ENCODE peak calls at places on chromosome 9, in four cellular contexts. T is transverse colon, Q is foreskin fibroblast, E is ovary. M is an unnamed sample.

GRCh38 chr9:98236881-98237487 is 18.5 kb downstream of the TBC1D2 start:
- DNase-seq in T (peak; percentile 67), Q (no peak), E (no peak), M (no peak)

GRCh38 chr9:75891277-75892167 is 1.0 kb downstream of the PCSK5 start:
- DNase-seq in T (peak; percentile 55), Q (peak; percentile 67), E (peak; percentile 75), M (peak; percentile 34)

GRCh38 chr9:79559501-79560181 is 12.1 kb upstream of the TLE4 start:
- DNase-seq in T (no peak), Q (no peak), E (no peak), M (no peak)

GRCh38 chr9:78668148-78668825 is 371.4 kb downstream of the PSAT1 start:
- DNase-seq in T (no peak), Q (no peak), E (no peak), M (no peak)

GRCh38 chr9:34961574-34962480 is 3.7 kb downstream of the PHF24 start:
- DNase-seq in T (no peak), Q (peak; percentile 55), E (no peak), M (no peak)

GRCh38 chr9:132163457-132163875 is 1.6 kb downstream of the NTNG2 start:
- DNase-seq in T (no peak), Q (peak; percentile 72), E (no peak), M (no peak)

GRCh38 chr9:87578625-87579024 is 81.0 kb downstream of the DAPK1 start:
- DNase-seq in T (no peak), Q (no peak), E (no peak), M (no peak)

GRCh38 chr9:15104826-15105420 is 194.7 kb upstream of the FREM1 start:
- DNase-seq in T (no peak), Q (peak; percentile 51), E (peak; percentile 19), M (peak; percentile 32)

GRCh38 chr9:88950341-88951141 is 40.7 kb upstream of the S1PR3 start:
- DNase-seq in T (no peak), Q (peak; percentile 75), E (no peak), M (no peak)

GRCh38 chr9:96720435-96720834 is 57.5 kb downstream of the ZNF510 start:
- DNase-seq in T (no peak), Q (no peak), E (no peak), M (no peak)

GRCh38 chr9:131366745-131367401 is 27.0 kb upstream of the PRRC2B start:
- DNase-seq in T (peak; percentile 25), Q (peak; percentile 58), E (peak; percentile 48), M (no peak)

GRCh38 chr9:6667633-6668280 is 22.2 kb upstream of the GLDC start:
- DNase-seq in T (no peak), Q (peak; percentile 57), E (no peak), M (no peak)

GRCh38 chr9:30774326-30774725 is 1610.1 kb upstream of the ACO1 start:
- DNase-seq in T (no peak), Q (no peak), E (no peak), M (no peak)

GRCh38 chr9:69444021-69444420 is 119.0 kb downstream of the ENTREP1 start:
- DNase-seq in T (no peak), Q (peak; percentile 90), E (no peak), M (no peak)

GRCh38 chr9:121372563-121373400 is 2.7 kb upstream of the STOM start:
- DNase-seq in T (no peak), Q (peak; percentile 76), E (peak; percentile 55), M (no peak)

GRCh38 chr9:14205463-14205862 is 108.5 kb downstream of the NFIB start:
- DNase-seq in T (no peak), Q (peak; percentile 84), E (no peak), M (no peak)

GRCh38 chr9:134236001-134236421 is 71.6 kb upstream of the RNU6ATAC start:
- DNase-seq in T (no peak), Q (no peak), E (peak; percentile 35), M (no peak)

GRCh38 chr9:104009853-104010252 is 84.3 kb upstream of the SMC2 start:
- DNase-seq in T (no peak), Q (no peak), E (no peak), M (no peak)

GRCh38 chr9:133184971-133185370 is 21.3 kb upstream of the GBGT1 start:
- DNase-seq in T (peak; percentile 42), Q (peak; percentile 72), E (peak; percentile 75), M (peak; percentile 55)

GRCh38 chr9:15509931-15510788 is 610 bp downstream of the PSIP1 start:
- DNase-seq in T (peak; percentile 47), Q (peak; percentile 48), E (peak; percentile 48), M (peak; percentile 34)

GRCh38 chr9:124462739-124463138 is 12.5 kb downstream of the ADGRD2 start:
- DNase-seq in T (no peak), Q (no peak), E (no peak), M (no peak)

GRCh38 chr9:37949576-37949975 is 45.6 kb upstream of the SLC25A51 start:
- DNase-seq in T (no peak), Q (peak; percentile 69), E (no peak), M (no peak)

GRCh38 chr9:107906074-107906473 is 416.5 kb upstream of the KLF4 start:
- DNase-seq in T (no peak), Q (no peak), E (no peak), M (no peak)

GRCh38 chr9:92294297-92294676 is 790 bp upstream of the IARS1 start:
- DNase-seq in T (no peak), Q (peak; percentile 54), E (no peak), M (no peak)

GRCh38 chr9:77712533-77713130 is 64.5 kb upstream of the GNA14 start:
- DNase-seq in T (no peak), Q (peak; percentile 85), E (no peak), M (no peak)

GRCh38 chr9:87292449-87293191 is 205.0 kb upstream of the DAPK1 start:
- DNase-seq in T (no peak), Q (peak; percentile 44), E (no peak), M (no peak)

GRCh38 chr9:134863941-134864820 is 16.4 kb upstream of the FCN2 start:
- DNase-seq in T (no peak), Q (no peak), E (peak; percentile 30), M (no peak)

GRCh38 chr9:95010431-95010838 is 283.9 kb downstream of the AOPEP start:
- DNase-seq in T (no peak), Q (no peak), E (no peak), M (no peak)

GRCh38 chr9:129597355-129598088 is 23.4 kb downstream of the C9orf50 start:
- DNase-seq in T (peak; percentile 62), Q (peak; percentile 84), E (peak; percentile 84), M (peak; percentile 63)
- H3K4me3 ChIP-seq in T (peak overlapping the region; percentile 25), Q (peak overlapping the region; percentile 38), E (peak overlapping the region; percentile 45), M (peak overlapping the region; percentile 29)

GRCh38 chr9:90515550-90515949 is 127.1 kb downstream of the DIRAS2 start:
- DNase-seq in T (no peak), Q (no peak), E (no peak), M (no peak)
- H3K4me3 ChIP-seq in T (no peak overlapping the region), Q (no peak overlapping the region), E (no peak overlapping the region), M (no peak overlapping the region)

GRCh38 chr9:21561502-21561901 is 79.4 kb upstream of the IFNE start:
- DNase-seq in T (no peak), Q (no peak), E (no peak), M (no peak)
- H3K4me3 ChIP-seq in T (no peak overlapping the region), Q (no peak overlapping the region), E (no peak overlapping the region), M (no peak overlapping the region)

DNA sequence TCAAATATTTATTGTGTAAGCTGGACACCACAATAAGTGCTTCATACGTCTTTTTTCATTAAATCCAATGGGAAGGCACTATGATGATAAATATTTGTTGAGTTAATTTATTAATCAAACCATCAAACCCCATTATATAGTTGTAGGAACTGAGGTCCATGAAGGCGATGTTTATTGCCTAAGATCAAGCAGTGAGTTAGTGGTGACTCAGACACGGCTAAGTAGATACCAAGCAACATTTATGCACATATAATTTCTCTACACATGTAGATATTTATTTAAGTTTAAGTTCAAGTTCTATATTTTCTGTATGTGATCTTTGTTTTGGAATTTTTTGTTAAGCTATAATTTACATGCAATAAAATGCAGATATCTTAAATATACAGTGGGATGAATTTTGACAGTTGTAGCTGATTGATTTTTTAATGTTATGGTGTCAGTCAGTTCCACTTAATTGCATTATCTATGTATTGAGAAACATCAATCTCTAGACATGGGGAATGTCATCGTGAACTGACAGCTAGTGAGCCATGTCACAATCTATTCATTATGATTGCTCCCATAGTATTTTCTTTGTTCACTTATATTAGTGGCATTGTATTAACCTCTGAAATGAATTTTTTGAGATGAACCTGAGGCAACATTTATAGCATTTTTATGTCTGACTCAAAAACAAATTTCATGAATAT is 12.0 kb upstream of the GARNL3 start:
- DNase-seq in T (no peak), Q (peak; percentile 37), E (no peak), M (no peak)
- H3K4me3 ChIP-seq in T (no peak overlapping the region), Q (no peak overlapping the region), E (no peak overlapping the region), M (no peak overlapping the region)

GRCh38 chr9:109118802-109119438 is 827 bp downstream of the TMEM245 start:
- DNase-seq in T (no peak), Q (no peak), E (peak; percentile 35), M (peak; percentile 38)
- H3K4me3 ChIP-seq in T (peak overlapping the region; percentile 36), Q (peak overlapping the region; percentile 83), E (peak overlapping the region; percentile 96), M (peak overlapping the region; percentile 92)

GRCh38 chr9:114385412-114386181 is 2.2 kb downstream of the AKNA start:
- DNase-seq in T (peak; percentile 89), Q (peak; percentile 94), E (peak; percentile 71), M (peak; percentile 70)
- H3K4me3 ChIP-seq in T (no peak overlapping the region), Q (peak overlapping the region; percentile 57), E (peak overlapping the region; percentile 62), M (no peak overlapping the region)

DNA sequence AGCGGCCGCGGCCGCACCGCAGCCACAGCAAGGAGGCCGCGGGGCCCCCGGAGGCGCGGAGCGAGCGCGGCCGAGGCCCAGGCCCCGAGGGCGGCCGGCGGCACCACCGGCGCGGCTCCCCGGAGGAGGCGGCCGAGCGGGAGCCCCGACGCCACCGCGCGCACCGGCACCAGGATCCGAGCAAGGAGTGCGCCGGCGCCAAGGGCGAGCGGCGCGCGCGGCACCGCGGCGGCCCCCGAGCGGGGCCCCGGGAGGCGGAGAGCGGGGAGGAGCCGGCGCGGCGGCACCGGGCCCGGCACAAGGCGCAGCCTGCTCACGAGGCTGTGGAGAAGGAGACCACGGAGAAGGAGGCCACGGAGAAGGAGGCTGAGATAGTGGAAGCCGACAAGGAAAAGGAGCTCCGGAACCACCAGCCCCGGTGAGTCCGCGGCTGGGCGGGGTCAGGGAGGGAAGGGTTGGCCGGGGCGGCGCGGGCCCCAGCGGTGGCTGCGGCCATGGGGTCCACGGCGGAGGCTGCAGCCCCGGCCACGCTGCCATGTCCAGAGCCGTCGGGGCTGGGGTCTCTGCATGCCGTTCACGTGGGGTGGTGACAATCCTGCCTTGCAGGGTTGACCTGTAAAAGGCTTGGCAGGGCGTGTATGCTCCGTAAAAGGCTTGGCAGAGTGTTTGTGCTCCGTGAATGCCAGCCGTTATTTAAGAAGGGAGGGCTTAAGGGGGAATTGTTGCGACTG is 146.0 kb downstream of the CACNA1B start:
- DNase-seq in T (no peak), Q (no peak), E (no peak), M (peak; percentile 18)
- H3K4me3 ChIP-seq in T (no peak overlapping the region), Q (no peak overlapping the region), E (no peak overlapping the region), M (no peak overlapping the region)